ENCODE peak calls at places on chromosomes 4 and X, in four cellular contexts. I is GM12878, C is HepG2, B is K562. S is an unnamed sample.

GRCh38 chr4:166128452-166128851 is 255.4 kb downstream of the TLL1 start:
- DNase-seq in B (no peak), I (no peak), C (no peak), S (no peak)

GRCh38 chr4:155592568-155593343 is 73.9 kb upstream of the GUCY1A1 start:
- DNase-seq in I (no peak), C (no peak), B (no peak), S (no peak)

GRCh38 chrX:10174810-10175209 is 18.0 kb downstream of the CLCN4 start:
- DNase-seq in C (no peak), B (no peak), I (no peak), S (no peak)

GRCh38 chr4:24896056-24896455 is 16.8 kb downstream of the CCDC149 start:
- DNase-seq in I (no peak), B (no peak), C (no peak), S (no peak)

GRCh38 chr4:76641351-76641750 is 206.3 kb downstream of the SHROOM3 start:
- DNase-seq in C (no peak), B (no peak), I (no peak), S (no peak)

GRCh38 chr4:122921971-122922876 is at the start of gene NUDT6:
- DNase-seq in B (peak; percentile 67), I (no peak), C (peak; percentile 51), S (no peak)

GRCh38 chr4:121353213-121353612 is 27.6 kb downstream of the QRFPR start:
- DNase-seq in B (no peak), C (no peak), I (no peak), S (no peak)

GRCh38 chr4:17336524-17336941 is 175.4 kb downstream of the QDPR start:
- DNase-seq in B (no peak), I (peak; percentile 93), C (peak; percentile 6), S (peak; percentile 78)

GRCh38 chrX:65491620-65492019 is 43.0 kb downstream of the LAS1L start:
- DNase-seq in C (no peak), B (no peak), I (no peak), S (no peak)

GRCh38 chrX:65493431-65493830 is 41.2 kb downstream of the LAS1L start:
- DNase-seq in B (no peak), I (no peak), C (no peak), S (no peak)

GRCh38 chrX:65488496-65488895 is 46.1 kb downstream of the LAS1L start:
- DNase-seq in C (no peak), B (no peak), I (no peak), S (no peak)
- TF ChIP-seq ZBTB33 in C (no peak), B (no peak), I (no peak), S (no peak)

GRCh38 chrX:41734530-41734929 is 10.5 kb downstream of the GPR82 start:
- DNase-seq in B (no peak), I (no peak), C (peak; percentile 6), S (peak; percentile 2)
- TF ChIP-seq CEBPB in B (no peak), I (no peak), C (no peak), S (no peak)

DNA sequence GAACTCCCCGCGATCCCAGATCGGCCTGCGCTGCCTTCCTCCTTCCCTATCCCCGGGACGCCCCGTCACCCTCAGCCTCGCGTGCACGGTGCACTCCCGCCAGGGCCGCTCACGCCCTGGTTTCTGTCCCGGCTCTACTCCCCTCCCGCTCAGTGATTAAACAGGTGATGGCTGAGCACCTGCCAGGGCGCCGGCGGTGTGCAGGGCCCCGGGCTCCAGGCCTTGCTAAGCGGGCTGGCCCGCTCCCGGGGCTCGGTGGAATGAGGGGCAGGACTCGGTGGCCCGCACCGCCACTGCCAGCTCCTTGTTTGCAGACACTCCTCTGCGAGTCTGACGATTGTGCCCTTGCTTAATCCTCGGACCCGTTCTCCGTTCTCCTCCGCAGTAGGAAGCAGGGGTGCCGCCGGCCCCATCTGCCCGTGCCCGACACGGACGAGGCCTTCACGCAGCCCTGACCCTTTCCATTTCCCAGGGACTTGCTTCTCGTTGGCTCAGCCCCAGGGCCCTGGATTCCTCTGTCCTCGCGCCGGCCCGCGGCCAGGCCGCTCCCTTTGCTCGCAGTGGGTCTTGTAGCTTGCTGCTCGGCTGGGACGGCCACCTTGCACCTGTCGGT is 143.5 kb downstream of the TRIML1 start:
- DNase-seq in B (no peak), C (no peak), I (no peak), S (no peak)
- H2AFZ ChIP-seq in B (no peak overlapping the region), C (no peak overlapping the region), I (no peak overlapping the region), S (no peak overlapping the region)

GRCh38 chr4:1749826-1750225 is 28.5 kb downstream of the TACC3 start:
- DNase-seq in C (no peak), I (no peak), B (peak; percentile 57), S (no peak)
- TF ChIP-seq ZBTB33 in C (no peak), I (no peak), B (no peak), S (no peak)

DNA sequence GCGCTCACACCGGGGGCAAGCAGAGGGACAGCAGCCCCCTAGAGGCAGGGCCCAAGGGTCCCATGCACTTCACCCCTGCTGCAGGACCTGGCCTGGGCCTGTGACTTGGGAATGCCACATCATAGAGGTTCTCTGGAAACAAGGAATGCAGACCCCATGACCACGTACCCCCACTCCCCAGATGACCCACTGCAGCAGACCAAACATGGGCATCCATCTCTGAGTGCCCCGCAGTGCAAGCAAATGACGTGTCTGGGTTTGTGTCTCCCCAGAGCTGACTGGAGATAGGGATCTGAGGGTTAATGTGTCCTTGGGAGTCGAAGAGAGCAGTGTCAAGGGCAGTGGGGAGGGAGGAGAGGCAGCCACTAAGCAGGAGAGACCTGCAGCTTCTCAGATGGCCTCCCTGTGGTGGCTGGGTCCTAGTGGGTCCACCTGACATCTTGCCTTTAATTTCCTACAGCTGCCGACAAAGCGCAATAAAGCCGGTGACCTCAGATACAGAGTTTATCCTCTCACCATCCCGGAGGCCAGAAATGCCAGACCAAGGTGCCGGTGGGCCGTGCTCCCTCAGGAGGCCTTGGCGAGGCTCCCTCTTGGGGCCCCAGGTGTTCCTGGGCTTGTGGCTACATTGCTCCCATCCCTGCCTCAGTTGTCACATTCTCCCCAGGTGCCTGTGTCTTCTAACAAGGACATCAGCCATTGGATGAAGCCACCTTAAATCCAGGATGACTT is 102.8 kb downstream of the ADRA2C start:
- DNase-seq in I (no peak), B (no peak), C (no peak), S (no peak)
- TF ChIP-seq CEBPB in I (no peak), B (no peak), C (no peak), S (no peak)

GRCh38 chrX:130756233-130756632 is 146.8 kb downstream of the ENOX2 start:
- DNase-seq in I (no peak), B (no peak), C (no peak), S (no peak)

GRCh38 chrX:130758072-130758471 is 144.9 kb downstream of the ENOX2 start:
- DNase-seq in C (no peak), I (no peak), B (no peak), S (no peak)

GRCh38 chrX:130754353-130754752 is 148.7 kb downstream of the ENOX2 start:
- DNase-seq in B (no peak), C (no peak), I (no peak), S (no peak)
- H2AFZ ChIP-seq in B (no peak overlapping the region), C (no peak overlapping the region), I (no peak overlapping the region), S (no peak overlapping the region)

GRCh38 chrX:132590350-132591026 is 101.7 kb upstream of the MBNL3 start:
- DNase-seq in I (no peak), B (no peak), C (peak; percentile 98), S (no peak)

GRCh38 chrX:132594129-132594528 is 105.3 kb upstream of the MBNL3 start:
- DNase-seq in B (no peak), C (peak; percentile 24), I (no peak), S (no peak)

GRCh38 chrX:132592880-132593279 is 104.0 kb upstream of the MBNL3 start:
- DNase-seq in C (peak; percentile 39), B (no peak), I (no peak), S (no peak)

GRCh38 chrX:132591719-132592275 is 103.0 kb upstream of the MBNL3 start:
- DNase-seq in C (no peak), B (no peak), I (no peak), S (no peak)
- TF ChIP-seq ZBTB33 in C (no peak), B (no peak), I (no peak), S (no peak)

GRCh38 chrX:39399387-39399786 is 598.1 kb downstream of the MID1IP1 start:
- DNase-seq in B (no peak), C (no peak), I (no peak), S (no peak)
- TF ChIP-seq CEBPB in B (no peak), C (no peak), I (no peak), S (no peak)

GRCh38 chrX:137286423-137286822 is 252.6 kb upstream of the GPR101 start:
- DNase-seq in B (no peak), I (no peak), C (no peak), S (no peak)
- H2AFZ ChIP-seq in B (no peak overlapping the region), I (no peak overlapping the region), C (no peak overlapping the region), S (no peak overlapping the region)